ENCODE peak calls at places on chromosomes 3 and 15, in nine cellular contexts. W is DMS79 treated with DMSO at 0.1 percent for 48 hours, S is anterior cingulate cortex, U is dorsolateral prefrontal cortex, Y is mesothelial cell of epicardium, M is ELF-1, C is NCI-H69, P is A549, X is Peyer's patch. A is an unnamed sample.

GRCh38 chr3:28198161-28198560 is 43.3 kb upstream of the CMC1 start:
- DNase-seq in U (no peak), S (no peak), W (no peak), C (no peak), X (no peak), P (no peak), Y (no peak), M (no peak), A (no peak)

GRCh38 chr3:23112491-23112890 is 90.6 kb upstream of the UBE2E2 start:
- DNase-seq in Y (no peak), C (peak), W (no peak), P (no peak), U (no peak), S (no peak), M (peak), X (no peak), A (no peak)

GRCh38 chr3:127652246-127652995 is 20.3 kb upstream of the ABTB1 start:
- DNase-seq in M (peak), P (peak), S (no peak), X (no peak), Y (no peak), W (peak), C (peak), U (peak), A (peak)

GRCh38 chr15:65987100-65987499 is 117.8 kb downstream of the RAB11A start:
- DNase-seq in M (no peak), X (no peak), S (no peak), C (peak), Y (no peak), W (no peak), U (no peak), P (no peak), A (no peak)

GRCh38 chr3:183188895-183189462 is 26.4 kb upstream of the LAMP3 start:
- DNase-seq in W (no peak), X (no peak), S (no peak), Y (no peak), P (peak), M (peak), C (peak), U (peak), A (peak)

GRCh38 chr15:100438570-100438969 is 90.2 kb downstream of the CERS3 start:
- DNase-seq in M (no peak), U (peak), Y (peak), X (no peak), W (peak), P (no peak), C (peak), S (no peak), A (no peak)

GRCh38 chr3:73098873-73099272 is 37.4 kb downstream of the EBLN2 start:
- DNase-seq in U (no peak), Y (no peak), X (no peak), W (no peak), C (peak), M (no peak), P (no peak), S (no peak), A (no peak)

GRCh38 chr3:9887478-9887877 is 2.9 kb upstream of the JAGN1 start:
- DNase-seq in M (no peak), P (no peak), C (no peak), W (no peak), S (no peak), X (no peak), Y (no peak), U (no peak), A (no peak)

GRCh38 chr3:116188231-116188785 is 257.0 kb downstream of the LSAMP start:
- DNase-seq in P (no peak), M (no peak), C (peak), X (no peak), Y (no peak), U (no peak), S (no peak), W (no peak), A (no peak)

GRCh38 chr15:27681038-27681437 is 418.1 kb downstream of the OCA2 start:
- DNase-seq in C (no peak), U (no peak), X (no peak), S (no peak), M (no peak), Y (no peak), P (peak), W (no peak), A (no peak)

GRCh38 chr15:53786421-53786820 is 27.0 kb upstream of the WDR72 start:
- DNase-seq in W (no peak), X (no peak), C (no peak), M (no peak), U (no peak), Y (no peak), S (no peak), P (no peak), A (no peak)

GRCh38 chr15:88613074-88613944 is 7.8 kb upstream of the AEN start:
- DNase-seq in S (no peak), M (peak), C (peak), Y (no peak), P (no peak), X (no peak), U (no peak), W (no peak), A (peak)

GRCh38 chr3:13308406-13308805 is 111.7 kb downstream of the NUP210 start:
- DNase-seq in X (peak), C (peak), W (no peak), Y (no peak), U (peak), M (peak), P (peak), S (peak), A (peak)